ENCODE peak calls at places on chromosomes 1 and 21, in four cellular contexts. X is K562, Z is GM12878, M is HepG2. C is an unnamed sample.
A peak's percentile ranks its signal among the peaks of the same experiment; 100 is the strongest.

GRCh38 chr1:202959276-202959620 is 1.1 kb upstream of the ADIPOR1 start:
- DNase-seq in X (peak; percentile 73), Z (no peak), M (peak; percentile 74), C (peak; percentile 62)

GRCh38 chr1:48055854-48056253 is 58.7 kb upstream of the TRABD2B start:
- DNase-seq in X (no peak), Z (no peak), M (no peak), C (no peak)

GRCh38 chr21:30057108-30057507 is 109.5 kb downstream of the CLDN17 start:
- DNase-seq in X (no peak), Z (no peak), M (no peak), C (no peak)

GRCh38 chr1:183600136-183600535 is 9.9 kb upstream of the NCF2 start:
- DNase-seq in X (peak; percentile 21), Z (no peak), M (no peak), C (no peak)

GRCh38 chr1:42173155-42173933 is 8.8 kb upstream of the GUCA2A start:
- DNase-seq in X (peak; percentile 74), Z (no peak), M (peak; percentile 18), C (peak; percentile 80)

GRCh38 chr1:222769968-222770620 is 33.1 kb downstream of the FAM177B start:
- DNase-seq in X (no peak), Z (no peak), M (no peak), C (no peak)

GRCh38 chr21:26717146-26717739 is 128.0 kb downstream of the ADAMTS1 start:
- DNase-seq in X (peak; percentile 3), Z (no peak), M (no peak), C (no peak)

GRCh38 chr1:236416165-236416564 is 22.1 kb downstream of the EDARADD start:
- DNase-seq in X (no peak), Z (no peak), M (no peak), C (no peak)

GRCh38 chr1:240646861-240647260 is 34.9 kb upstream of the GREM2 start:
- DNase-seq in X (no peak), Z (no peak), M (no peak), C (no peak)

GRCh38 chr1:214573386-214574358 is 22.3 kb upstream of the PTPN14 start:
- DNase-seq in X (no peak), Z (no peak), M (no peak), C (no peak)

DNA sequence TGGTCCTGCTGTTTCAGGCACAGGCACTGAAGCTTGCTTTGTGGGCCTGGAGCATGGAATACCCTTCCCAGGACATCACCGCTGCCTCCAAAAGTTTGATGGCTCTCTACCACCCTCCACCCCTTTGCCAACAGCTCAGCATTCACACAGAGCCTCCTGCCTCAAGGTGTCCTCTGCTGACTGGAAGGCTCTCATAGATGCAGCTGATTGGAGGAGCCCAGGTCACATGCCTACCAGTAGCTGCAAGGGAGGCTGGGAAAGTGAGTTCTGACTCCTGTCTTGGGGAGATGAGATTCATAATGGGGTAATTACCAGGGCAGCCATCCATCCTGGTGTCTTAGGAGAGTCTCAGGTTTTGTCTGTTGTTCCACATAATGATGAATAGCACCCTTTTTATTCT is 124.8 kb upstream of the GRIK3 start:
- DNase-seq in X (peak; percentile 18), Z (no peak), M (no peak), C (no peak)
- TF ChIP-seq FOXK2 in X (no peak), Z (no peak), M (no peak), C (no peak)

GRCh38 chr1:182146286-182146685 is 84.8 kb upstream of the ZNF648 start:
- DNase-seq in X (no peak), Z (no peak), M (no peak), C (no peak)

GRCh38 chr1:182149411-182149965 is 88.0 kb upstream of the ZNF648 start:
- DNase-seq in X (peak; percentile 86), Z (no peak), M (no peak), C (no peak)

GRCh38 chr1:182143825-182144661 is 82.5 kb upstream of the ZNF648 start:
- DNase-seq in X (peak; percentile 37), Z (no peak), M (no peak), C (no peak)

GRCh38 chr1:182143154-182143657 is 81.7 kb upstream of the ZNF648 start:
- DNase-seq in X (peak; percentile 93), Z (peak; percentile 27), M (peak; percentile 71), C (peak; percentile 87)

GRCh38 chr1:182147136-182147815 is 85.8 kb upstream of the ZNF648 start:
- DNase-seq in X (no peak), Z (peak; percentile 60), M (no peak), C (no peak)
- TF ChIP-seq FOXK2 in X (no peak), Z (no peak), M (no peak), C (no peak)

DNA sequence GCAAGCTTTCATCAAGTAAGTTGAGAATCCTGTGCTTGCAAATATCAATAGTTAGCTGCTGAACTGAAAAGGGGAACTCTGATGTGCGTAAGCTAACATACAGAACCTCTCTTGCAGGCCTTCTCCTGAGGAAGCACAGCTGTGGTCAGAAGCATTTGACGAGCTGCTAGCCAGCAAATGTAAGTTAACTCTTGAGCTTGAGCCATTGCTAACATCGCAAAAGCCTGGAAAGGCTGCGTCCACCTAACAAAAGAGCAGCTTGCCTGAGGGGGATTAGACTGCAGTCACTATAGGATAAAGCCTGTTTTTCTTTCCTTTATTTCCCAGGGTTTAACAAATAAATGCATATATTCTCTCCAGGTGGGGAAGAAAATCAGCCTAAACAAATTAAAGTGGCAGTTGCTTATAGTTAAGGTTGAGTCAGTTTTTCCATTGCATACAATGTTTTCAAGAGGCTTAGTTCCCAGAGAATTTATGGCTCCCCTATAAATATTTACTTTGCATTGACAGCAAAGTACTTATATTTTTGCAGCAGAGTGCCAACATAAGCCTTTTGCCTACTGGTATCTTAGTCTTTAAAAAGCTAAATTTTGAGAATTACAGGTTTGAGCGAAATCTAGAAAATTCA is 1.5 kb downstream of the RGS2 start:
- DNase-seq in X (no peak), Z (no peak), M (no peak), C (no peak)
- TF ChIP-seq FOXK2 in X (no peak), Z (no peak), M (no peak), C (no peak)

DNA sequence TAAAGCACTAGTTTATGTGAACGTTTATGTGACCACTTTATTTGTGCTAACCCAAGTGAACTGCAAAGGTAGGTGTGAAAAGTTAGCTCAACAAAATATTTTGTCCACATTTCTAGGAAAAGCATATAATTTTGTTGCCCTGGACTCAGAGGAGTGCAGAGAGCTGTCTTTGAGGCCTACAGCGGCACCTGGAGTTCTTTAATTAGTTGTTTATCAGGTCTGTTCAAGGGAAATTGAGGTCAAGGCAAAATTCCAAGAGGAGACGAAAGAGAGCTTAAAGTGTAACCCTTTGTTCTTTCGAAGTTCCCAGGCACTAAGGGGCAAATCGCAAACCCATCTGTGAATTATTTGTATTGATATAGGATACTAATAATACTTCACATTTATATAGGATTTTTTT is 1.4 kb downstream of the GIPC2 start:
- DNase-seq in X (no peak), Z (no peak), M (no peak), C (no peak)
- TF ChIP-seq FOXK2 in X (no peak), Z (no peak), M (no peak), C (no peak)

GRCh38 chr1:200837931-200838571 is 34.7 kb upstream of the GPR25 start:
- DNase-seq in X (no peak), Z (no peak), M (no peak), C (no peak)
- TF ChIP-seq FOXK2 in X (no peak), Z (no peak), M (no peak), C (no peak)

C was measured in HEK293T.